ENCODE peak calls at places on chromosomes 2 and 18, in eight cellular contexts. M, E, O, R, T, B, X and C are unnamed samples.

GRCh38 chr2:120436460-120436739 is 90.5 kb downstream of the INHBB start:
- DNase-seq in M (no peak), E (no peak), O (no peak), R (no peak), T (no peak), B (peak; percentile 71), X (no peak), C (no peak)

GRCh38 chr2:200354823-200355751 is 48.6 kb downstream of the SPATS2L start:
- DNase-seq in M (no peak), E (no peak), O (no peak), R (no peak), T (no peak), B (no peak), X (no peak), C (no peak)

GRCh38 chr2:232861353-232861752 is 8.7 kb upstream of the SNORC start:
- DNase-seq in M (no peak), E (no peak), O (no peak), R (no peak), T (no peak), B (no peak), X (no peak), C (no peak)

GRCh38 chr2:381919-382833 is 94.3 kb upstream of the ALKAL2 start:
- DNase-seq in M (no peak), E (no peak), O (no peak), R (no peak), T (no peak), B (no peak), X (no peak), C (no peak)

GRCh38 chr18:31821452-31822171 is 60.9 kb upstream of the SLC25A52 start:
- DNase-seq in M (no peak), E (no peak), O (no peak), R (no peak), T (no peak), B (no peak), X (no peak), C (no peak)

GRCh38 chr2:74261204-74261864 is 62.9 kb downstream of the MTHFD2 start:
- DNase-seq in M (peak; percentile 31), E (peak; percentile 7), O (no peak), R (no peak), T (no peak), B (peak; percentile 55), X (peak; percentile 27), C (peak; percentile 26)

GRCh38 chr2:109428281-109428680 is 185.5 kb downstream of the SEPTIN10 start:
- DNase-seq in M (no peak), E (no peak), O (no peak), R (no peak), T (no peak), B (no peak), X (no peak), C (no peak)

GRCh38 chr18:31190919-31191318 is 28.3 kb upstream of the DSC1 start:
- DNase-seq in M (no peak), E (no peak), O (no peak), R (no peak), T (no peak), B (no peak), X (no peak), C (no peak)

GRCh38 chr18:44852818-44853217 is 172.1 kb downstream of the SETBP1 start:
- DNase-seq in M (no peak), E (peak; percentile 73), O (no peak), R (no peak), T (no peak), B (no peak), X (no peak), C (peak; percentile 17)

GRCh38 chr2:99297990-99298389 is 3.0 kb downstream of the LYG1 start:
- DNase-seq in M (no peak), E (no peak), O (no peak), R (no peak), T (no peak), B (no peak), X (no peak), C (peak; percentile 77)

GRCh38 chr18:11553098-11553940 is 56.1 kb upstream of the SLC35G4 start:
- DNase-seq in M (peak; percentile 45), E (peak; percentile 65), O (no peak), R (peak; percentile 44), T (peak; percentile 36), B (peak; percentile 79), X (peak; percentile 38), C (peak; percentile 66)

GRCh38 chr2:238060096-238060541 is 682 bp upstream of the SCLY start:
- DNase-seq in M (no peak), E (no peak), O (no peak), R (no peak), T (no peak), B (no peak), X (no peak), C (no peak)

GRCh38 chr2:72579595-72580180 is 246.1 kb downstream of the EXOC6B start:
- DNase-seq in M (peak; percentile 26), E (peak; percentile 4), O (no peak), R (no peak), T (no peak), B (peak; percentile 41), X (peak; percentile 54), C (peak; percentile 64)

GRCh38 chr18:63562284-63562683 is 20.1 kb downstream of the SERPINB12 start:
- DNase-seq in M (no peak), E (no peak), O (no peak), R (no peak), T (no peak), B (no peak), X (no peak), C (no peak)

GRCh38 chr18:73842795-73843394 is 304.7 kb downstream of the FBXO15 start:
- DNase-seq in M (peak; percentile 4), E (peak; percentile 16), O (no peak), R (peak; percentile 15), T (no peak), B (peak; percentile 62), X (no peak), C (peak; percentile 63)

GRCh38 chr2:158460632-158461297 is 4.0 kb downstream of the PKP4 start:
- DNase-seq in M (no peak), E (no peak), O (no peak), R (no peak), T (no peak), B (no peak), X (no peak), C (peak; percentile 5)

GRCh38 chr2:133504566-133505505 is 63.4 kb downstream of the NCKAP5 start:
- DNase-seq in M (no peak), E (no peak), O (no peak), R (peak; percentile 79), T (peak; percentile 65), B (peak; percentile 19), X (peak; percentile 30), C (peak; percentile 12)

GRCh38 chr2:190698895-190699294 is 50.0 kb downstream of the NAB1 start:
- DNase-seq in M (no peak), E (no peak), O (no peak), R (no peak), T (no peak), B (peak; percentile 43), X (no peak), C (peak; percentile 19)

GRCh38 chr18:46953195-46953594 is 35.8 kb downstream of the KATNAL2 start:
- DNase-seq in M (no peak), E (no peak), O (no peak), R (no peak), T (no peak), B (no peak), X (peak; percentile 51), C (no peak)

GRCh38 chr2:65055427-65056214 is 595 bp upstream of the CEP68 start:
- DNase-seq in M (no peak), E (peak; percentile 36), O (no peak), R (no peak), T (no peak), B (peak; percentile 38), X (no peak), C (no peak)

GRCh38 chr2:111697560-111697959 is 186.4 kb downstream of the ANAPC1 start:
- DNase-seq in M (no peak), E (no peak), O (no peak), R (no peak), T (no peak), B (no peak), X (no peak), C (no peak)

GRCh38 chr2:225113356-225114015 is 71.2 kb upstream of the DOCK10 start:
- DNase-seq in M (no peak), E (no peak), O (no peak), R (no peak), T (no peak), B (no peak), X (no peak), C (no peak)

GRCh38 chr18:48814490-48815181 is 136.1 kb downstream of the SMAD7 start:
- DNase-seq in M (no peak), E (no peak), O (no peak), R (no peak), T (no peak), B (no peak), X (no peak), C (peak; percentile 71)

GRCh38 chr18:28086530-28087172 is 90.3 kb downstream of the CDH2 start:
- DNase-seq in M (no peak), E (no peak), O (no peak), R (peak; percentile 31), T (no peak), B (peak; percentile 21), X (no peak), C (no peak)